ENCODE peak calls at places on chromosomes 12 and 14, in eight cellular contexts. Z, Q, K, I, R, B, Y and G are unnamed samples.

GRCh38 chr14:70354204-70354603 is 5.3 kb downstream of the COX16 start:
- ATAC-seq in B (no peak), Q (no peak), I (no peak), R (no peak), K (no peak), Z (no peak), Y (no peak), G (no peak)

GRCh38 chr14:71481215-71481614 is 451.0 kb upstream of the RGS6 start:
- ATAC-seq in Y (no peak), I (no peak), B (no peak), Q (no peak), K (no peak), R (no peak), Z (no peak), G (no peak)

GRCh38 chr14:32564591-32564990 is 235.5 kb downstream of the AKAP6 start:
- ATAC-seq in I (no peak), Q (no peak), K (no peak), B (no peak), Y (no peak), Z (no peak), R (peak), G (peak)

GRCh38 chr12:10952645-10953044 is 13.6 kb upstream of the TAS2R14 start:
- ATAC-seq in Z (no peak), I (no peak), Q (peak), K (no peak), B (no peak), R (peak), Y (no peak), G (no peak)

GRCh38 chr14:50070840-50071548 is 45.4 kb downstream of the VCPKMT start:
- ATAC-seq in R (no peak), K (no peak), Q (no peak), B (no peak), Y (no peak), Z (no peak), I (no peak), G (no peak)

GRCh38 chr14:38210168-38210567 is 2.5 kb downstream of the SSTR1 start:
- ATAC-seq in Z (no peak), B (no peak), K (no peak), Q (peak), I (peak), R (no peak), Y (no peak), G (no peak)

GRCh38 chr12:124626841-124627502 is 59.6 kb upstream of the NCOR2 start:
- ATAC-seq in I (no peak), R (peak), Y (no peak), K (no peak), Z (no peak), Q (peak), B (no peak), G (peak)

GRCh38 chr12:53739285-53740129 is 12.3 kb upstream of the CALCOCO1 start:
- ATAC-seq in B (peak), Y (no peak), Z (no peak), I (no peak), Q (no peak), K (peak), R (no peak), G (no peak)

GRCh38 chr14:34931206-34931605 is 51.6 kb upstream of the SRP54 start:
- ATAC-seq in Q (peak), K (peak), I (no peak), B (peak), Z (peak), Y (peak), R (peak), G (no peak)

GRCh38 chr14:103825103-103825502 is 22.3 kb downstream of the PPP1R13B start:
- ATAC-seq in Q (peak), K (no peak), Z (no peak), R (peak), I (no peak), B (no peak), Y (no peak), G (no peak)

GRCh38 chr14:26332966-26333365 is 264.9 kb downstream of the NOVA1 start:
- ATAC-seq in K (no peak), B (no peak), R (no peak), Y (no peak), Z (no peak), I (no peak), Q (no peak), G (peak)

GRCh38 chr12:53324113-53324778 is 2.8 kb upstream of the AAAS start:
- ATAC-seq in Y (peak), R (no peak), I (no peak), Q (no peak), Z (peak), B (peak), K (peak), G (no peak)

GRCh38 chr14:51681411-51681810 is 29.7 kb downstream of the FRMD6 start:
- ATAC-seq in I (no peak), Y (no peak), Q (no peak), Z (no peak), B (no peak), K (no peak), R (no peak), G (no peak)